ENCODE peak calls at places on chromosomes 2 and 18, in ten cellular contexts. L is brain microvascular endothelial cell, G is uterus, M is neural progenitor cell, U is AG04449, K is transverse colon, P is fibroblast of lung, O is HFF-Myc, E is IMR-90, X is pancreas. Z is an unnamed sample.

GRCh38 chr2:51511002-51511401 is 479.1 kb upstream of the NRXN1 start:
- DNase-seq in U (no peak), X (no peak), E (no peak), P (no peak), M (no peak), K (no peak), G (no peak), O (no peak), L (no peak), Z (no peak)

GRCh38 chr2:122451040-122451439 is 695.6 kb downstream of the TSN start:
- DNase-seq in M (peak), K (no peak), E (peak), O (no peak), P (peak), X (no peak), L (peak), G (no peak), U (no peak), Z (peak)

GRCh38 chr2:212520340-212520739 is 18.3 kb downstream of the ERBB4 start:
- DNase-seq in X (no peak), U (no peak), L (peak), O (no peak), E (no peak), K (no peak), P (no peak), G (no peak), M (peak), Z (peak)

GRCh38 chr18:45374878-45375630 is 240.2 kb upstream of the SLC14A2 start:
- DNase-seq in M (no peak), U (no peak), O (no peak), K (no peak), E (no peak), L (no peak), P (peak), X (no peak), G (no peak), Z (no peak)

GRCh38 chr18:46324087-46324486 is 219.9 kb downstream of the HAUS1 start:
- DNase-seq in P (no peak), X (no peak), E (no peak), O (no peak), K (no peak), U (no peak), L (no peak), M (no peak), G (no peak), Z (no peak)

GRCh38 chr2:14140009-14140408 is 492.5 kb upstream of the LRATD1 start:
- DNase-seq in G (no peak), X (no peak), K (no peak), L (no peak), U (no peak), P (no peak), E (no peak), M (no peak), O (no peak), Z (no peak)

GRCh38 chr2:9380702-9381628 is 42.4 kb downstream of the ITGB1BP1 start:
- DNase-seq in L (peak), U (peak), K (peak), E (peak), P (peak), G (peak), X (no peak), O (peak), M (no peak), Z (peak)

GRCh38 chr2:149448315-149448714 is 117.9 kb downstream of the LYPD6 start:
- DNase-seq in M (no peak), L (no peak), E (no peak), P (no peak), U (no peak), O (no peak), G (no peak), X (no peak), K (no peak), Z (no peak)

GRCh38 chr18:12336251-12336650 is 28.2 kb downstream of the TUBB6 start:
- DNase-seq in O (no peak), U (no peak), X (no peak), K (no peak), E (no peak), L (no peak), M (peak), P (no peak), G (no peak), Z (no peak)

GRCh38 chr18:11387880-11388279 is 221.5 kb upstream of the SLC35G4 start:
- DNase-seq in P (peak), G (no peak), L (peak), U (no peak), O (no peak), X (peak), K (peak), M (peak), E (peak), Z (peak)

GRCh38 chr2:28580078-28580477 is 84.2 kb downstream of the PLB1 start:
- DNase-seq in E (no peak), L (no peak), P (no peak), X (no peak), U (no peak), K (no peak), G (no peak), M (no peak), O (no peak), Z (no peak)

GRCh38 chr2:118224144-118224887 is 136.0 kb downstream of the INSIG2 start:
- DNase-seq in P (peak), G (no peak), M (peak), K (peak), X (no peak), E (no peak), O (no peak), U (no peak), L (no peak), Z (peak)

GRCh38 chr2:225889452-225889851 is 489.9 kb downstream of the NYAP2 start:
- DNase-seq in U (peak), K (no peak), O (peak), E (peak), M (peak), L (peak), X (no peak), P (peak), G (peak), Z (peak)

GRCh38 chr2:20674974-20675679 is 8.2 kb downstream of the GDF7 start:
- DNase-seq in X (no peak), G (peak), L (peak), O (no peak), K (no peak), P (peak), E (peak), M (no peak), U (peak), Z (peak)

GRCh38 chr2:37215255-37215654 is 16.1 kb downstream of the CEBPZ start:
- DNase-seq in O (no peak), L (no peak), M (no peak), K (no peak), E (no peak), P (peak), U (no peak), X (no peak), G (no peak), Z (peak)

GRCh38 chr2:144466637-144467036 is 53.3 kb downstream of the ZEB2 start:
- DNase-seq in O (no peak), P (no peak), K (no peak), U (no peak), E (no peak), L (no peak), M (no peak), G (no peak), X (no peak), Z (no peak)

GRCh38 chr2:210617732-210618330 is 61.4 kb downstream of the CPS1 start:
- DNase-seq in P (peak), L (peak), X (no peak), K (no peak), U (no peak), E (peak), O (peak), M (peak), G (no peak), Z (peak)

GRCh38 chr2:105744909-105745853 is at the start of gene NCK2:
- DNase-seq in K (peak), O (no peak), X (peak), P (peak), L (no peak), G (no peak), U (no peak), M (peak), E (peak), Z (peak)

GRCh38 chr18:69889009-69889408 is 58.7 kb downstream of the CD226 start:
- DNase-seq in G (no peak), L (no peak), M (no peak), K (no peak), E (no peak), U (no peak), O (no peak), P (no peak), X (no peak), Z (no peak)

GRCh38 chr18:63823516-63824219 is 48.5 kb downstream of the SERPINB7 start:
- DNase-seq in G (no peak), E (peak), O (no peak), M (peak), L (peak), U (peak), K (peak), X (peak), P (peak), Z (peak)

GRCh38 chr2:28801726-28802125 is 8.9 kb upstream of the SPDYA start:
- DNase-seq in G (no peak), K (no peak), L (peak), U (no peak), M (no peak), O (no peak), P (peak), E (peak), X (no peak), Z (peak)

GRCh38 chr2:66982766-66983165 is 414.4 kb upstream of the ETAA1 start:
- DNase-seq in G (no peak), P (no peak), K (no peak), U (no peak), L (no peak), X (no peak), M (no peak), O (no peak), E (peak), Z (peak)

GRCh38 chr2:96970248-96970875 is 16.0 kb downstream of the FAM178B start:
- DNase-seq in L (no peak), K (peak), O (no peak), E (no peak), U (no peak), X (no peak), P (no peak), M (no peak), G (peak), Z (no peak)

GRCh38 chr18:13372405-13372995 is 153.9 kb downstream of the LDLRAD4 start:
- DNase-seq in O (no peak), P (no peak), L (no peak), K (no peak), M (no peak), U (no peak), X (no peak), G (no peak), E (no peak), Z (no peak)

GRCh38 chr2:112273349-112273748 is 2.0 kb upstream of the ZC3H6 start:
- DNase-seq in G (no peak), P (no peak), X (no peak), L (no peak), U (no peak), O (no peak), E (no peak), M (no peak), K (no peak), Z (no peak)

GRCh38 chr2:112277591-112278220 is 2.3 kb downstream of the ZC3H6 start:
- DNase-seq in U (no peak), M (no peak), O (no peak), L (no peak), X (no peak), K (no peak), P (no peak), G (no peak), E (no peak), Z (peak)

GRCh38 chr2:112275887-112276773 is 733 bp downstream of the ZC3H6 start:
- DNase-seq in P (peak), U (no peak), O (no peak), G (peak), M (peak), X (peak), K (peak), L (peak), E (peak), Z (peak)

GRCh38 chr2:112276954-112277353 is 1.6 kb downstream of the ZC3H6 start:
- DNase-seq in O (no peak), U (no peak), P (no peak), E (no peak), X (no peak), L (no peak), M (no peak), G (no peak), K (no peak), Z (no peak)

DNA sequence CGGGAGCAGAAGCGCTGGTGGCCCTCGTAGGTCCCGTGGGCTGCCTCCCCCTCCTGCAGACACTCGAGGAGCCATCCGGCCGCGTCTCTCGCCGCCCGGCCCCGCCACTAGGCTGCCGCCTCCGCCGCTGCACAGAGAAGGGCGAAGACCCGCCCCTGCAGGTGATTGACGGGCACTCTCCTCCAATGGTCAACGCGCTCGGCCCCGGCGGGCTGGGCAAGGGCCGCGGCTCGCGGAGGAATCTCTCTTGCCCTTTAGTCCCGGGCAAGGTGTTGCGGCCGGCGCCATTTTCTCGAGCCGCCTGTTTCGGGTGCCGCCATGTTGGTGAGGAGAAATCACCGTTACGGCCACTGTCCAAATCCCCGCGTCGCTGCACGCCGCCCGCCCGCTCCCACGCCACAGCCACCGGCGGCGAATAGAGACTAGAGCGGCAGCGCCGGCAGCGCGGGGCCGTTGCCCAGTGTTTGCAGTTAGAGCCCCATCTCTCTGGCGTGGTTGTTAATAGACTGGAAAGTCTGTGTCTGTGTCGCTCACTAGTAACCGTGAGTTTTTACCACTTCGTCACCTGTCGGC is at the start of gene ZC3H6:
- DNase-seq in K (peak), U (peak), O (peak), L (peak), M (peak), G (peak), X (peak), P (peak), E (peak), Z (peak)
- TF ChIP-seq CTCF in K (peak), U (no peak), O (no peak), L (peak), M (peak), G (peak), X (no peak), P (no peak), E (peak), Z (peak)

GRCh38 chr2:7880126-7880525 is 801.7 kb upstream of the ID2 start:
- DNase-seq in U (no peak), X (no peak), E (no peak), K (no peak), G (no peak), P (no peak), O (no peak), L (no peak), M (no peak), Z (no peak)
- H3K4me3 ChIP-seq in U (no peak), X (no peak), E (no peak), K (no peak), G (no peak), P (no peak), O (no peak), L (no peak), M (no peak), Z (no peak)

GRCh38 chr2:200705305-200705985 is 106.3 kb upstream of the BZW1 start:
- DNase-seq in M (peak), X (no peak), O (no peak), G (no peak), U (no peak), K (no peak), P (peak), E (peak), L (peak), Z (peak)
- TF ChIP-seq CTCF in M (peak), X (no peak), O (peak), G (no peak), U (peak), K (no peak), P (peak), E (peak), L (peak), Z (peak)

DNA sequence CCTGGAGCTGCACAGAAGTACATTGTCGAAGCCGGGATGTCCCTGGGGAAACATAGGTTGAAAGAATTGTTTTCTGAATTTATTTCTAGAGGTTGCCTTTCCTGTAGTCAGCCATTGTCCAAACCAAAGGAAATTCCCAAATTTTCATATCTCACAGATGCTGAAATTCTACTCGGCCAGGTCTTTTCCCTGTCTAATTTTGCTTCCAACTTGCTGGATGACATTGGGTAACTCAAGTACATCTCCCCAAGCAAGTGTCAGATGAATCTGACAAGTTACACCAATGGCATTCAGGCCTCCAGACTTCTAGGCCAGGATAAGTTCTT is 47.5 kb upstream of the ROCK2 start:
- DNase-seq in K (no peak), G (no peak), M (no peak), O (no peak), U (no peak), L (no peak), E (no peak), P (no peak), X (no peak), Z (no peak)
- H3K4me3 ChIP-seq in K (no peak), G (no peak), M (no peak), O (no peak), U (no peak), L (no peak), E (no peak), P (no peak), X (no peak), Z (no peak)

GRCh38 chr2:224749136-224749535 is 33.0 kb upstream of the CCDC195 start:
- DNase-seq in P (peak), K (no peak), O (no peak), U (no peak), G (no peak), E (no peak), M (peak), X (no peak), L (no peak), Z (peak)
- TF ChIP-seq CTCF in P (no peak), K (no peak), O (no peak), U (no peak), G (no peak), E (no peak), M (peak), X (no peak), L (no peak), Z (peak)

DNA sequence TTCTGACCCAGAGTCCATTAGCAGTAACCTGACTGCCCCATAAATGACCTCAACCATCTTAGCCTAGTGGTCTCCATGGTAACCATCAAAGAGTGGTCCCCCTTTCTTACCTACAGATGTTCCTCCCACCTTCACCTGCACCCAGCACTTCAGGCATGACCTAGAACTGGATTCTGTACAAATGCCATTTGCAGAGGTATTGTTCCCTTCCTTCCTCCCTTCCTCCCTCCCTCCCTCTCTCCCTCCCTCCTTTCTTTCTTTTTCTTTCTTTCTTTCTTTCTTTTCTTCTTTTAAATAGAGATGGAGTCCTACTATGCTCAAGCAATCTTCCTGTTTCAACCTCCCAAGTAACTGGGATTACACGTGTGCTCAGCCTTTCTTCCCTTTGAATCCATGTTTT is 114.6 kb upstream of the SLC1A4 start:
- DNase-seq in M (no peak), P (no peak), G (no peak), K (no peak), E (no peak), U (no peak), O (no peak), L (no peak), X (no peak), Z (no peak)
- H3K4me3 ChIP-seq in M (no peak), P (no peak), G (no peak), K (no peak), E (no peak), U (no peak), O (no peak), L (no peak), X (no peak), Z (no peak)

GRCh38 chr18:28175047-28175929 is 1.6 kb downstream of the CDH2 start:
- DNase-seq in E (peak), U (no peak), G (no peak), M (peak), O (no peak), L (no peak), K (no peak), P (no peak), X (peak), Z (peak)
- TF ChIP-seq CTCF in E (no peak), U (no peak), G (no peak), M (no peak), O (no peak), L (no peak), K (no peak), P (no peak), X (no peak), Z (no peak)

DNA sequence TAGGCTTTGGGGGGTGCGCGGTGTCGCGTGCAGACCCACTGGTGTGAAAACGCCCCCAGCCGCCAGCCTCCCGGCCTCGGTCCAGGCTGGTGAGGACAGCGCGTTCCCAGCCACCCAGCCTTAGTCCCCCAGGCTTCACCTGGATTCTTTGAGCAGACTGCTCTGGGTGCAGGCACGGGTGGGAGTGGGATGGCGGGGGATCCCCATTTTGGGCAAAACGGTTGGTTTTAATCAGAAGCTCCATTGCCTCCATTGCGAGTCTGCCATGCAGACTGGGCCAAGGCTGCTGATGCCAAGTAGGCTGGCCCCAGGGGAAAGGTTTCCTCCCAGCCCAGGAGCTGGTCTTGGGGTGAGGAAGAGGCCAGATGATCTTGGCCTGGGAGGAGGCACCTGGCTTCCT is 445 bp downstream of the MLPH start:
- DNase-seq in O (no peak), U (no peak), K (no peak), M (no peak), L (no peak), E (no peak), P (no peak), X (no peak), G (no peak), Z (no peak)
- H3K4me3 ChIP-seq in O (peak), U (peak), K (peak), M (peak), L (peak), E (peak), P (peak), X (peak), G (peak), Z (peak)

DNA sequence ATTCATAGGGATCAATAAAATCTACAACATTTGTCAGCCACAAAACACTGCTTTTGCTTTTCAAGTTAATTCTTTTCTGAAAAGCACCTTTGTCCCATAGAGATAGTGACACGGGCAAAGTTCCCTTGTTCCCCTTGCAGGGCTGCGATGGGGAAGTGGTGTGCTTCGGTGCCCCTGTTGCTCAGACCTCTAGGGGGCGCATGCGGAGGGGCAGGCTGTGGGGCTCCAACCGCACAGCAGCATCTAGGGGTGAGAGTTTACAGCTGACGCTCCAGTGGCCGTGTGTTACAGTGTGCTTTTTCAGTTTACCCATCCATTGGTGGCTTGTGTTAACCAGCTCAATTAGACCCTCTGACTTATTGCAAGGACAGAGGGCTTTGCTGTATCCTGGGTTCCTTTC is 1432.2 kb upstream of the ACVR2A start:
- DNase-seq in E (no peak), K (no peak), L (no peak), P (no peak), X (no peak), U (no peak), M (no peak), O (no peak), G (no peak), Z (no peak)
- TF ChIP-seq CTCF in E (no peak), K (no peak), L (peak), P (no peak), X (no peak), U (no peak), M (peak), O (peak), G (no peak), Z (no peak)